ENCODE peak calls at places on chromosomes 5 and 9, in eight cellular contexts. U, E, L, Q, P, B, W and D are unnamed samples.

GRCh38 chr5:73644385-73644963 is 18.5 kb downstream of the ARHGEF28 start:
- DNase-seq in U (no peak), E (no peak), L (no peak), Q (peak), P (no peak), B (no peak), W (no peak), D (no peak)

GRCh38 chr9:71806916-71807315 is 38.6 kb upstream of the CEMIP2 start:
- DNase-seq in U (peak), E (peak), L (peak), Q (peak), P (peak), B (peak), W (no peak), D (no peak)

GRCh38 chr9:38195737-38196161 is 126.7 kb upstream of the SHB start:
- DNase-seq in U (no peak), E (no peak), L (no peak), Q (no peak), P (no peak), B (no peak), W (no peak), D (no peak)

GRCh38 chr9:135692410-135692809 is 6.9 kb downstream of the SOHLH1 start:
- DNase-seq in U (no peak), E (no peak), L (no peak), Q (no peak), P (no peak), B (no peak), W (no peak), D (no peak)

GRCh38 chr9:88007291-88007650 is 32.9 kb upstream of the CDK20 start:
- DNase-seq in U (no peak), E (no peak), L (peak), Q (no peak), P (no peak), B (peak), W (peak), D (no peak)

GRCh38 chr9:69809304-69809863 is 11.2 kb upstream of the CFAP95 start:
- DNase-seq in U (no peak), E (no peak), L (no peak), Q (no peak), P (no peak), B (no peak), W (no peak), D (no peak)

GRCh38 chr5:54518146-54519082 is 855 bp downstream of the SNX18 start:
- DNase-seq in U (peak), E (no peak), L (peak), Q (peak), P (peak), B (no peak), W (peak), D (no peak)

GRCh38 chr5:139676951-139677367 is 28.8 kb downstream of the CXXC5 start:
- DNase-seq in U (no peak), E (no peak), L (no peak), Q (no peak), P (no peak), B (no peak), W (no peak), D (no peak)

GRCh38 chr5:119290161-119290569 is 65.7 kb upstream of the TNFAIP8 start:
- DNase-seq in U (no peak), E (no peak), L (no peak), Q (no peak), P (no peak), B (no peak), W (no peak), D (no peak)

GRCh38 chr9:114386886-114387677 is 700 bp downstream of the AKNA start:
- DNase-seq in U (no peak), E (no peak), L (no peak), Q (no peak), P (peak), B (no peak), W (no peak), D (no peak)

GRCh38 chr9:10232352-10232930 is 380.4 kb downstream of the PTPRD start:
- DNase-seq in U (no peak), E (no peak), L (no peak), Q (no peak), P (no peak), B (no peak), W (no peak), D (no peak)

GRCh38 chr5:10145922-10146321 is 103.8 kb downstream of the ATPSCKMT start:
- DNase-seq in U (no peak), E (no peak), L (no peak), Q (no peak), P (no peak), B (peak), W (no peak), D (no peak)

GRCh38 chr9:38413283-38413682 is 11.0 kb downstream of the IGFBPL1 start:
- DNase-seq in U (no peak), E (no peak), L (no peak), Q (no peak), P (peak), B (no peak), W (no peak), D (no peak)

GRCh38 chr9:22147818-22148573 is 138.9 kb upstream of the CDKN2B start:
- DNase-seq in U (no peak), E (no peak), L (no peak), Q (no peak), P (no peak), B (no peak), W (no peak), D (no peak)